ENCODE peak calls at places on chromosome 3, in nine cellular contexts. G is T-helper 17 cell, M is AG08395, E is sciatic nerve, U is cardiac septum, Y is Ammon's horn, K is fibroblast of the aortic adventitia, T is sigmoid colon, F is GM10248. W is an unnamed sample.
A peak's percentile ranks its signal among the peaks of the same experiment; 100 is the strongest.

GRCh38 chr3:31077021-31077601 is 182.7 kb upstream of the GADL1 start:
- DNase-seq in K (peak; percentile 87), M (peak; percentile 83), U (no peak), E (no peak), T (no peak), Y (no peak), F (no peak), G (no peak), W (no peak)

GRCh38 chr3:50562866-50563265 is 4.7 kb downstream of the C3orf18 start:
- DNase-seq in T (no peak), M (peak; percentile 93), E (no peak), F (no peak), K (peak; percentile 39), Y (no peak), G (no peak), U (no peak), W (no peak)

GRCh38 chr3:24829011-24829581 is 334.4 kb upstream of the THRB start:
- DNase-seq in U (no peak), G (no peak), Y (peak; percentile 53), K (no peak), T (peak; percentile 71), M (peak; percentile 21), E (peak; percentile 58), F (peak; percentile 14), W (no peak)

GRCh38 chr3:155270485-155271342 is 22.8 kb downstream of the STRIT1 start:
- DNase-seq in F (no peak), U (no peak), K (no peak), T (no peak), E (no peak), G (no peak), Y (no peak), M (no peak), W (no peak)

GRCh38 chr3:6644070-6644929 is 216.6 kb upstream of the GRM7 start:
- DNase-seq in U (no peak), E (no peak), G (no peak), K (no peak), F (no peak), Y (no peak), T (no peak), M (no peak), W (no peak)

GRCh38 chr3:30611613-30612421 is 5.4 kb downstream of the TGFBR2 start:
- DNase-seq in T (no peak), E (no peak), G (no peak), U (no peak), M (peak; percentile 60), F (no peak), Y (no peak), K (peak; percentile 55), W (no peak)

GRCh38 chr3:72345980-72346379 is 502.3 kb downstream of the SHQ1 start:
- DNase-seq in Y (no peak), G (no peak), F (no peak), T (no peak), U (no peak), K (no peak), M (no peak), E (no peak), W (no peak)

GRCh38 chr3:159260049-159260662 is 458.3 kb downstream of the MFSD1 start:
- DNase-seq in F (peak; percentile 34), E (peak; percentile 60), K (peak; percentile 88), U (no peak), M (peak; percentile 58), G (no peak), T (no peak), Y (peak; percentile 85), W (peak; percentile 46)

GRCh38 chr3:117589454-117589853 is 879.9 kb downstream of the TUSC7 start:
- DNase-seq in T (no peak), Y (peak; percentile 56), U (no peak), E (no peak), F (no peak), K (peak; percentile 24), G (no peak), M (no peak), W (no peak)

GRCh38 chr3:51373658-51374421 is 11.3 kb upstream of the MANF start:
- DNase-seq in M (no peak), F (no peak), K (no peak), U (no peak), G (no peak), T (no peak), Y (no peak), E (peak; percentile 47), W (no peak)

W was measured in memory B cell.